ENCODE peak calls at places on chromosomes 11 and 22, in seven cellular contexts. S is stimulated activated CD8-positive, alpha-beta memory T cell treated with anti-CD3 and anti-CD28 coated beads, Interleukin-15, amount 100 ng/mL, for 24 hours; U is thoracic aorta; D is stimulated activated CD4-positive, alpha-beta T cell treated with anti-CD3 and anti-CD28 coated beads, Interleukin-1b, Interleukin-23, amount 100 ng/mL, for 48 hours; B is PC-9; W is BE2C; Y is stimulated activated naive CD8-positive, alpha-beta T cell treated with anti-CD3 and anti-CD28 coated beads, Interleukin-15, Interleukin-2, amounts not matched to agents 100 U/mL and 50 U/mL, for 24 hours. F is an unnamed sample.

GRCh38 chr11:71339178-71339881 is 87.0 kb upstream of the SHANK2 start:
- DNase-seq in S (no peak), D (no peak), Y (no peak), W (no peak), B (no peak), U (no peak), F (no peak)

GRCh38 chr11:26076591-26076990 is 255.3 kb upstream of the ANO3 start:
- DNase-seq in U (no peak), D (no peak), Y (no peak), W (no peak), B (no peak), S (no peak), F (no peak)

GRCh38 chr11:12088047-12088481 is 22.3 kb upstream of the MICAL2 start:
- DNase-seq in Y (no peak), S (no peak), D (no peak), W (no peak), U (peak; percentile 31), B (peak; percentile 63), F (peak; percentile 55)

GRCh38 chr11:60844870-60845221 is 2.9 kb downstream of the CCDC86 start:
- DNase-seq in W (no peak), D (no peak), Y (no peak), S (no peak), B (no peak), U (no peak), F (no peak)

GRCh38 chr11:75802913-75803820 is 11.8 kb upstream of the UVRAG start:
- DNase-seq in U (peak; percentile 24), W (peak; percentile 76), Y (peak; percentile 78), B (peak; percentile 54), S (peak; percentile 25), D (peak; percentile 62), F (peak; percentile 22)

GRCh38 chr22:22576244-22576988 is 17.4 kb upstream of the PRAME start:
- DNase-seq in Y (peak; percentile 56), W (peak; percentile 78), D (peak; percentile 34), U (no peak), S (no peak), B (no peak), F (no peak)

GRCh38 chr11:61650781-61651571 is 29.2 kb upstream of the DAGLA start:
- DNase-seq in W (no peak), D (no peak), S (no peak), B (no peak), U (no peak), Y (no peak), F (no peak)

GRCh38 chr22:37982938-37983859 is 1.2 kb downstream of the SOX10 start:
- DNase-seq in D (no peak), B (no peak), W (no peak), S (no peak), U (no peak), Y (no peak), F (no peak)

GRCh38 chr11:87290304-87290922 is 252.7 kb downstream of the TMEM135 start:
- DNase-seq in U (no peak), D (no peak), Y (no peak), W (no peak), B (peak; percentile 63), S (no peak), F (no peak)

GRCh38 chr11:37988031-37988430 is 1390.0 kb upstream of the RAG2 start:
- DNase-seq in Y (no peak), W (peak; percentile 58), U (no peak), D (no peak), S (no peak), B (peak; percentile 68), F (peak; percentile 32)

GRCh38 chr11:102599642-102600261 is 25.4 kb downstream of the MMP20 start:
- DNase-seq in U (no peak), W (no peak), Y (no peak), S (no peak), B (peak; percentile 100), D (no peak), F (peak; percentile 57)

GRCh38 chr11:62147545-62147944 is 23.7 kb downstream of the INCENP start:
- DNase-seq in Y (no peak), D (no peak), W (no peak), S (no peak), B (no peak), U (no peak), F (no peak)

GRCh38 chr22:27578937-27579617 is 222.5 kb downstream of the MN1 start:
- DNase-seq in U (no peak), S (no peak), D (no peak), W (no peak), Y (no peak), B (no peak), F (no peak)

GRCh38 chr11:122902951-122903350 is 20.4 kb downstream of the JHY start:
- DNase-seq in Y (no peak), W (no peak), D (no peak), U (no peak), B (no peak), S (no peak), F (no peak)

GRCh38 chr11:68651208-68651984 is 32.9 kb upstream of the GAL start:
- DNase-seq in U (no peak), D (no peak), W (no peak), B (no peak), S (no peak), Y (no peak), F (no peak)

GRCh38 chr22:39290724-39291161 is 28.7 kb downstream of the RPL3 start:
- DNase-seq in D (no peak), S (no peak), Y (no peak), W (no peak), B (peak; percentile 92), U (no peak), F (no peak)

GRCh38 chr11:20327377-20327776 is 36.1 kb upstream of the HTATIP2 start:
- DNase-seq in S (no peak), B (no peak), W (peak; percentile 65), D (no peak), U (no peak), Y (no peak), F (no peak)

GRCh38 chr11:2554338-2555240 is 109.8 kb downstream of the KCNQ1 start:
- DNase-seq in Y (no peak), D (no peak), W (no peak), S (no peak), U (no peak), B (no peak), F (no peak)

GRCh38 chr11:68051191-68052136 is 12.6 kb downstream of the TCIRG1 start:
- DNase-seq in S (no peak), U (no peak), Y (no peak), B (no peak), D (no peak), W (peak; percentile 19), F (no peak)

GRCh38 chr11:8206251-8207079 is 37.6 kb upstream of the RIC3 start:
- DNase-seq in S (no peak), Y (no peak), U (no peak), B (no peak), W (peak; percentile 88), D (no peak), F (no peak)

GRCh38 chr11:65491163-65491465 is 7.7 kb upstream of the MALAT1 start:
- DNase-seq in W (no peak), D (no peak), U (no peak), S (no peak), Y (no peak), B (no peak), F (no peak)

GRCh38 chr11:39668640-39669039 is 1790.8 kb downstream of the LRRC4C start:
- DNase-seq in B (no peak), S (no peak), D (no peak), Y (no peak), U (no peak), W (no peak), F (no peak)

GRCh38 chr11:32584921-32585320 is 1.3 kb downstream of the EIF3M start:
- DNase-seq in W (no peak), B (no peak), S (no peak), U (no peak), Y (no peak), D (no peak), F (no peak)

GRCh38 chr11:72752088-72752914 is at the start of gene ARAP1:
- DNase-seq in U (peak; percentile 18), D (peak; percentile 61), S (peak; percentile 47), B (peak; percentile 80), W (peak; percentile 78), Y (peak; percentile 79), F (no peak)

GRCh38 chr11:6817668-6818067 is 18.2 kb upstream of the OR6A2 start:
- DNase-seq in U (no peak), D (no peak), S (no peak), W (no peak), Y (no peak), B (no peak), F (no peak)